ENCODE peak calls at places on chromosomes 7 and 10, in seven cellular contexts. I, Z, F, N, U, B and L are unnamed samples.
A peak's percentile ranks its signal among the peaks of the same experiment; 100 is the strongest.

GRCh38 chr7:116122972-116123595 is 87.3 kb upstream of the TES start:
- DNase-seq in F (no peak), B (no peak), N (peak; percentile 66), U (no peak), I (no peak), Z (peak; percentile 77), L (no peak)

GRCh38 chr7:86950360-86950759 is 109.1 kb downstream of the ELAPOR2 start:
- DNase-seq in U (no peak), I (no peak), N (no peak), B (no peak), Z (no peak), F (no peak), L (peak; percentile 42)

GRCh38 chr7:5143935-5144903 is 45.8 kb upstream of the WIPI2 start:
- DNase-seq in Z (peak; percentile 41), I (no peak), U (peak; percentile 26), F (no peak), N (peak; percentile 1), B (no peak), L (peak; percentile 9)

GRCh38 chr10:121846555-121846954 is 81.3 kb downstream of the ATE1 start:
- DNase-seq in U (no peak), B (no peak), F (no peak), N (no peak), Z (no peak), I (no peak), L (no peak)

GRCh38 chr7:74521855-74522254 is 68.1 kb downstream of the GTF2IRD1 start:
- DNase-seq in F (no peak), Z (no peak), I (no peak), B (no peak), N (no peak), U (no peak), L (no peak)

GRCh38 chr10:27695088-27695487 is 50.5 kb downstream of the MKX start:
- DNase-seq in F (no peak), B (no peak), Z (no peak), N (no peak), I (no peak), U (no peak), L (no peak)

GRCh38 chr7:115634633-115635032 is 395.9 kb downstream of the TFEC start:
- DNase-seq in B (no peak), Z (no peak), F (no peak), U (no peak), N (no peak), I (no peak), L (no peak)

GRCh38 chr7:132773527-132773956 is 197.3 kb upstream of the PLXNA4 start:
- DNase-seq in F (no peak), U (no peak), N (peak; percentile 54), I (no peak), B (no peak), Z (no peak), L (no peak)

GRCh38 chr10:35633006-35633980 is 8.8 kb downstream of the FZD8 start:
- DNase-seq in Z (no peak), F (no peak), B (no peak), U (no peak), N (no peak), I (no peak), L (no peak)

GRCh38 chr10:8133146-8133545 is 78.7 kb downstream of the GATA3 start:
- DNase-seq in U (no peak), B (no peak), Z (no peak), F (no peak), N (no peak), I (no peak), L (no peak)

GRCh38 chr7:152013230-152013629 is 12.2 kb upstream of the GALNT11 start:
- DNase-seq in F (no peak), B (no peak), Z (no peak), U (no peak), N (no peak), I (no peak), L (no peak)

GRCh38 chr10:31352436-31353226 is 33.6 kb downstream of the ZEB1 start:
- DNase-seq in U (no peak), Z (no peak), B (no peak), I (no peak), F (no peak), N (no peak), L (no peak)

GRCh38 chr10:92207061-92207460 is 83.8 kb downstream of the CPEB3 start:
- DNase-seq in B (no peak), U (no peak), N (no peak), Z (no peak), I (no peak), F (no peak), L (no peak)

GRCh38 chr10:95792874-95793285 is 36.9 kb downstream of the ENTPD1 start:
- DNase-seq in I (no peak), F (no peak), Z (peak; percentile 17), U (no peak), N (peak; percentile 72), B (no peak), L (no peak)

GRCh38 chr7:16416289-16417282 is 4.8 kb downstream of the CRPPA start:
- DNase-seq in Z (no peak), F (no peak), U (no peak), I (no peak), N (peak; percentile 67), B (no peak), L (no peak)

GRCh38 chr7:50431316-50431715 is 18.8 kb downstream of the FIGNL1 start:
- DNase-seq in I (no peak), F (no peak), U (no peak), Z (no peak), N (no peak), B (no peak), L (no peak)

GRCh38 chr10:102738692-102739121 is 5.0 kb upstream of the WBP1L start:
- DNase-seq in Z (no peak), U (no peak), F (no peak), B (no peak), N (no peak), I (no peak), L (no peak)

GRCh38 chr7:37031571-37032257 is 307.4 kb upstream of the AOAH start:
- DNase-seq in N (peak; percentile 100), I (peak; percentile 88), B (peak; percentile 68), F (no peak), Z (peak; percentile 64), U (peak; percentile 66), L (peak; percentile 53)

GRCh38 chr7:27961255-27961654 is 219.3 kb downstream of the JAZF1 start:
- DNase-seq in B (no peak), N (peak; percentile 47), F (no peak), Z (no peak), I (no peak), U (no peak), L (peak; percentile 75)

GRCh38 chr10:126256864-126257263 is 131.4 kb downstream of the ADAM12 start:
- DNase-seq in B (no peak), U (no peak), Z (peak; percentile 27), N (no peak), I (no peak), F (no peak), L (no peak)
- TF ChIP-seq CTCF in B (no peak), U (no peak), Z (peak; percentile 68), N (no peak), I (no peak), F (no peak), L (no peak)

GRCh38 chr10:29141761-29142160 is 147.1 kb upstream of the LYZL1 start:
- DNase-seq in Z (peak; percentile 10), B (no peak), N (no peak), F (no peak), I (no peak), U (peak; percentile 35), L (no peak)

GRCh38 chr10:29144126-29144525 is 144.7 kb upstream of the LYZL1 start:
- DNase-seq in N (no peak), U (no peak), B (no peak), F (no peak), Z (no peak), I (no peak), L (no peak)

GRCh38 chr10:29140991-29141390 is 147.9 kb upstream of the LYZL1 start:
- DNase-seq in F (no peak), I (no peak), Z (peak; percentile 15), U (no peak), B (no peak), N (peak; percentile 92), L (no peak)

GRCh38 chr10:29140151-29140550 is 148.7 kb upstream of the LYZL1 start:
- DNase-seq in B (no peak), I (no peak), U (no peak), N (no peak), F (no peak), Z (no peak), L (no peak)

DNA sequence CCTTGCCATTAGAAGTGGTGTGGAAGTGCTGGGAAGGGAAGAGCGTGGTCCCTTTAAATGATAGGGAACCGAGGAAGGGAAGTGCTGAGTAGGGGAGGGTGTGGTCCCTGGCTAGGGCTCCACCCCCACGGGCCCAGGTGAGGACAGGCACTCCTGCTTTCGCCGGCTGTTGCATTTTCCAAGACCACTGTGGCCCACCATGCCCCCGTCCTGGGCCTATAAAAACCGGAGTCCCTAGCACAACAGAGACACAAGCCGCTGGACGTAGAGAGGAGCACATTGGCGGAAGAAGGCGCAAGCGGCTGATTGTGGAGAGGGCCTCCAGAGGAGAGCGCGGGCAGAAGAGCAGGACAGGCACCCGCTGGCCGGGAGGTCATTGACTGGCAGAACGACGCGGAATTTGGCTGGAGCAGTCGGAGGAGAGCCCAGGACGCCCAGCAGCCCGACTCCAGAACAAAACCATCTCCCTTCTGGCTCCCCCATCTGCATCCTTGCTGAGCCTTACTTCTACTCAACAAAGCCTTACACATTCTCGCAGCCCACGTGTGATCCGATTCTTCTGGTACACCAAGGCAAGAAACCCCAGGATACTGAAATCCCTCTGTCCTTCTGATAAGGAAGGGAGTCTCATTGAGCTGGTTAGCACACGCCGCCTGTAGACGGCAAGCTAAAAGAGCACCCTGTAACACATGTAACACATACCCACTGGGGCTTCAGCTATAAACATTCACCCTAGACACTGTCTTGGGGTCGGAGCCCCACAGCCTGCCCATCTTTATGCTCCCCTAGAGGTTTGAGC is 146.2 kb upstream of the LYZL1 start:
- DNase-seq in U (no peak), N (no peak), I (no peak), B (no peak), F (no peak), Z (peak; percentile 72), L (no peak)
- H3K4me3 ChIP-seq in U (no peak overlapping the region), N (no peak overlapping the region), I (no peak overlapping the region), B (no peak overlapping the region), F (no peak overlapping the region), Z (peak overlapping the region; percentile 50), L (no peak overlapping the region)

GRCh38 chr10:118241229-118242137 is 100.6 kb downstream of the FAM204A start:
- DNase-seq in Z (peak; percentile 87), N (peak; percentile 77), F (peak; percentile 75), I (peak; percentile 39), U (peak; percentile 79), B (peak; percentile 89), L (peak; percentile 91)

GRCh38 chr10:118243907-118244306 is 98.2 kb downstream of the FAM204A start:
- DNase-seq in B (no peak), N (no peak), Z (no peak), U (no peak), F (no peak), I (no peak), L (no peak)

GRCh38 chr10:118234654-118235053 is 107.5 kb downstream of the FAM204A start:
- DNase-seq in Z (no peak), B (no peak), N (no peak), F (no peak), I (no peak), U (no peak), L (no peak)

GRCh38 chr10:118237930-118238329 is 104.2 kb downstream of the FAM204A start:
- DNase-seq in B (no peak), I (no peak), N (no peak), F (no peak), Z (no peak), U (no peak), L (no peak)

GRCh38 chr10:118238573-118239240 is 103.4 kb downstream of the FAM204A start:
- DNase-seq in U (no peak), B (no peak), F (no peak), N (peak; percentile 8), I (no peak), Z (no peak), L (no peak)
- H3K27ac ChIP-seq in U (no peak overlapping the region), B (peak overlapping the region; percentile 21), F (no peak overlapping the region), N (no peak overlapping the region), I (no peak overlapping the region), Z (no peak overlapping the region), L (no peak overlapping the region)

GRCh38 chr7:141710301-141710700 is 2.1 kb downstream of the WEE2 start:
- DNase-seq in U (no peak), F (no peak), Z (no peak), I (no peak), B (no peak), N (no peak), L (no peak)
- TF ChIP-seq CTCF in U (no peak), F (no peak), Z (peak; percentile 6), I (no peak), B (no peak), N (no peak), L (no peak)